ENCODE peak calls at places on chromosomes 1 and 21, in four cellular contexts. K, P, T and W are unnamed samples.

GRCh38 chr1:37795340-37796110 is 1.9 kb downstream of the MANEAL start:
- DNase-seq in K (peak; percentile 62), P (no peak), T (peak; percentile 73), W (no peak)

GRCh38 chr1:218460367-218460766 is 115.2 kb downstream of the TGFB2 start:
- DNase-seq in K (peak; percentile 62), P (peak; percentile 69), T (peak; percentile 31), W (no peak)

GRCh38 chr1:169466259-169467230 is 19.2 kb downstream of the SLC19A2 start:
- DNase-seq in K (peak; percentile 65), P (peak; percentile 75), T (no peak), W (peak; percentile 42)

GRCh38 chr1:68442822-68443556 is 6.8 kb downstream of the RPE65 start:
- DNase-seq in K (peak; percentile 87), P (peak; percentile 94), T (no peak), W (peak; percentile 80)

GRCh38 chr1:11680270-11681070 is 478 bp downstream of the MAD2L2 start:
- DNase-seq in K (no peak), P (peak; percentile 6), T (no peak), W (no peak)

GRCh38 chr1:8118031-8118451 is 91.9 kb upstream of the ERRFI1 start:
- DNase-seq in K (no peak), P (no peak), T (no peak), W (no peak)

GRCh38 chr1:187451238-187451637 is 622.5 kb downstream of the PLA2G4A start:
- DNase-seq in K (no peak), P (no peak), T (no peak), W (no peak)

GRCh38 chr1:244337839-244338238 is 113.9 kb downstream of the ADSS2 start:
- DNase-seq in K (no peak), P (no peak), T (no peak), W (no peak)

GRCh38 chr1:236532850-236533249 is 9.1 kb downstream of the LGALS8 start:
- DNase-seq in K (no peak), P (no peak), T (no peak), W (no peak)

GRCh38 chr21:37207441-37208009 is 59.6 kb downstream of the VPS26C start:
- DNase-seq in K (peak; percentile 77), P (peak; percentile 47), T (no peak), W (peak; percentile 53)

GRCh38 chr1:65459397-65459768 is 38.9 kb downstream of the LEPR start:
- DNase-seq in K (peak; percentile 59), P (peak; percentile 65), T (no peak), W (peak; percentile 31)

GRCh38 chr1:33094971-33095604 is 14.1 kb downstream of the AZIN2 start:
- DNase-seq in K (peak; percentile 69), P (peak; percentile 88), T (peak; percentile 62), W (no peak)

GRCh38 chr1:47978486-47978885 is 18.7 kb downstream of the TRABD2B start:
- DNase-seq in K (peak; percentile 29), P (no peak), T (no peak), W (no peak)

GRCh38 chr1:228490120-228491078 is 3.2 kb downstream of the RNF187 start:
- DNase-seq in K (peak; percentile 52), P (peak; percentile 18), T (no peak), W (no peak)

GRCh38 chr1:44587796-44588460 is 86.4 kb downstream of the TMEM53 start:
- DNase-seq in K (no peak), P (no peak), T (no peak), W (no peak)

GRCh38 chr1:70475023-70475422 is 64.0 kb downstream of the CTH start:
- DNase-seq in K (peak; percentile 54), P (no peak), T (no peak), W (no peak)

GRCh38 chr1:116850436-116850835 is 59.3 kb upstream of the PTGFRN start:
- DNase-seq in K (no peak), P (no peak), T (no peak), W (no peak)

GRCh38 chr1:112219267-112219666 is 176.7 kb upstream of the CTTNBP2NL start:
- DNase-seq in K (no peak), P (no peak), T (no peak), W (no peak)

GRCh38 chr1:228006034-228006792 is 585 bp upstream of the WNT3A start:
- DNase-seq in K (no peak), P (no peak), T (peak; percentile 5), W (no peak)

GRCh38 chr1:116164056-116164889 is 53.1 kb downstream of the MAB21L3 start:
- DNase-seq in K (peak; percentile 27), P (no peak), T (no peak), W (no peak)

GRCh38 chr1:167088746-167089417 is 1.3 kb downstream of the GPA33 start:
- DNase-seq in K (no peak), P (no peak), T (no peak), W (no peak)

GRCh38 chr21:46229133-46229922 is 754 bp upstream of the LSS start:
- DNase-seq in K (no peak), P (peak; percentile 37), T (peak; percentile 76), W (no peak)

GRCh38 chr1:221637641-221638041 is 104.2 kb downstream of the DUSP10 start:
- DNase-seq in K (peak; percentile 55), P (peak; percentile 17), T (no peak), W (no peak)

GRCh38 chr1:22328331-22329170 is 123.1 kb upstream of the ZBTB40 start:
- DNase-seq in K (no peak), P (no peak), T (peak; percentile 48), W (no peak)

GRCh38 chr1:172466795-172467407 is 23.0 kb upstream of the PIGC start:
- DNase-seq in K (peak; percentile 10), P (peak; percentile 98), T (no peak), W (no peak)

GRCh38 chr1:42529724-42530161 is 66.7 kb downstream of the CCDC30 start:
- DNase-seq in K (peak; percentile 91), P (peak; percentile 76), T (no peak), W (peak; percentile 36)

GRCh38 chr1:85311818-85312217 is 35.4 kb upstream of the BCL10 start:
- DNase-seq in K (no peak), P (no peak), T (no peak), W (no peak)

GRCh38 chr1:181791721-181792120 is 269.8 kb downstream of the ZNF648 start:
- DNase-seq in K (no peak), P (no peak), T (no peak), W (no peak)

GRCh38 chr1:7948950-7949349 is 8.3 kb upstream of the TNFRSF9 start:
- DNase-seq in K (peak; percentile 91), P (peak; percentile 81), T (no peak), W (no peak)

GRCh38 chr1:110615548-110616130 is 9.5 kb upstream of the KCNA2 start:
- DNase-seq in K (peak; percentile 70), P (peak; percentile 82), T (peak; percentile 55), W (peak; percentile 42)

GRCh38 chr21:44425895-44426662 is 29.2 kb upstream of the LRRC3 start:
- DNase-seq in K (no peak), P (no peak), T (no peak), W (no peak)

GRCh38 chr1:7761103-7761502 is 10.0 kb upstream of the VAMP3 start:
- DNase-seq in K (no peak), P (no peak), T (no peak), W (no peak)

GRCh38 chr1:156658496-156658895 is 16.6 kb downstream of the BCAN start:
- DNase-seq in K (no peak), P (no peak), T (no peak), W (no peak)
- H3K4me1 ChIP-seq in K (peaks cover 39% of the 10 kb centered on the region), P (peaks cover 52% of the 10 kb centered on the region), T (no peaks in the 10 kb centered on the region), W (peaks cover 41% of the 10 kb centered on the region)

GRCh38 chr1:29181413-29182225 is at the start of gene SRSF4:
- DNase-seq in K (peak; percentile 99), P (peak; percentile 98), T (peak; percentile 99), W (peak; percentile 98)

GRCh38 chr1:29180497-29181412 is 945 bp downstream of the SRSF4 start:
- DNase-seq in K (no peak), P (peak; percentile 33), T (no peak), W (peak; percentile 69)

GRCh38 chr1:29179641-29180184 is 2.0 kb downstream of the SRSF4 start:
- DNase-seq in K (peak; percentile 43), P (no peak), T (no peak), W (no peak)

GRCh38 chr1:29176567-29176966 is 5.1 kb downstream of the SRSF4 start:
- DNase-seq in K (peak; percentile 84), P (no peak), T (no peak), W (no peak)

DNA sequence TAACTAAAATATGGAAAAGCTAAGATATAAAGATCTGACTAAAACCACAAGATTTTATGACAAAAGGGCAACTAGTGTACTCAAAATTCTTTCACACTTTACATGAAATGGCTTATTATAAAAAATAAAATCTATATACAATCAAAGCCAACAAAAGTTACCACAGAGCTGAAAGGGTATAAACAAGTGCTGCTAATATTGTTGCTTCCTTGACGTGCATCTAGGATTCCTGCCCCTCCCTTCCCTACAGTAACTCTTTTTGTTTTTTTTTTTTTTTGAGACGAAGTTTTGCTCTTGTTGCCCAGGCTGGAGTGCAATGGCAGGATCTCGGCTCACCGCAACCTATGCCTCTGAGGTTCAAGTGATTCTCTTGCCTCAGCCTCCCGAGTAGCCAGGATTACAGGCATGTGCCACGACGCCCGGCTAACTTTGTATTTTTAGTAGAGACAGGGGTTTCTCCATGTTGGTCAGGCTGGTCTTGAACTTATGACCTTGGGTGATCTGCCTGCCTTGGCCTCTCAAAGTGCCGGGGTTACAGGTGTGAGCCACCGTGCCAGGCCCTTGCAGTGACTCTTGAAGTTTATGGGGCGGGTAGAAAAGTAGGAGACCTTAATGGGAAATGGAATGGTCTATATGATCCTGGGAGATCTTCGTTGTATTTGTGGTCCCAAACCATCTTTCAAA is 4.5 kb downstream of the SRSF4 start:
- DNase-seq in K (peak; percentile 35), P (no peak), T (no peak), W (no peak)
- H3K4me1 ChIP-seq in K (peaks cover 49% of the 10 kb centered on the region), P (peaks cover 12% of the 10 kb centered on the region), T (peaks cover 2% of the 10 kb centered on the region), W (peaks cover 13% of the 10 kb centered on the region)

GRCh38 chr1:3129133-3129490 is 60.1 kb downstream of the PRDM16 start:
- DNase-seq in K (no peak), P (no peak), T (no peak), W (no peak)
- H3K4me1 ChIP-seq in K (no peaks in the 10 kb centered on the region), P (peaks cover 6% of the 10 kb centered on the region), T (peaks cover 44% of the 10 kb centered on the region), W (no peaks in the 10 kb centered on the region)

GRCh38 chr1:2201062-2201461 is 6.5 kb upstream of the FAAP20 start:
- DNase-seq in K (no peak), P (no peak), T (peak; percentile 38), W (no peak)
- H3K4me1 ChIP-seq in K (peaks cover 7% of the 10 kb centered on the region), P (peaks cover 32% of the 10 kb centered on the region), T (peaks cover 14% of the 10 kb centered on the region), W (peaks cover 3% of the 10 kb centered on the region)

DNA sequence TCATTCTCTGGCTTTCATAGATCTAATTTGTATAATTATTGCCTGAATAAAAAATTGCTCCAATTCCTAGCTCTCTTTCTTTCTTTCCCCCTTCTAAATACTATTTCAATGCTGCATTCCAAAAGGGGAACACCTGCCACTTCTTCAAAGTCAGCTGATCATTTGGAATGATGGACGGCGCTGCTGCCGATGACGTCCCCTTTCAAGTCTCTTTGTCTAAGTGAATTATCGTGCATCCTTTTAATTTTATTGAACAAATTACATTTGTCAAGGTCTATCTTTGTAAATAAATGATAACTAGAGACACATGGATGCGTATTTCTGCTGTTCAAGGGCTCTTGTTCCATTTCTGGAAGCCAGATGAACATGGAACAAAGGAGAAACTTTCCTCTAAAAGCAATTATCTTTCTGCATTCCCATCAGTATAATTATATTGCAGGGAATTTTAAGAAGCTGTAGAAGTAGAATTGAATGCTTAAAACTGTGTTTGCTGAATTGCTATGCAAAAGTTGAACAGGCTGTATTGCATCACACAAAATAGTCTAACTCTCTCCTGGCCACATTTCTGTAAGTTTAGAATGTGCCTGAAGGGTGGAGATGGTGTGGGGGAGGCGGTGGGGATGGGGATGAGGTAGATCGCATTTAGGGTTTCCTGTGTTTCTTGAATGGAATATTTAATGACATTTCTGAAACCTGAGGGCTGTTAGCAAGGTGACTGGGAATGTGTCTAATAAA is 191.9 kb upstream of the LMO4 start:
- DNase-seq in K (no peak), P (no peak), T (no peak), W (no peak)
- H3K4me1 ChIP-seq in K (peaks cover 13% of the 10 kb centered on the region), P (no peaks in the 10 kb centered on the region), T (no peaks in the 10 kb centered on the region), W (no peaks in the 10 kb centered on the region)

GRCh38 chr1:93352376-93352775 is 6.7 kb downstream of the DR1 start:
- DNase-seq in K (no peak), P (no peak), T (no peak), W (no peak)
- H3K4me1 ChIP-seq in K (peaks cover 62% of the 10 kb centered on the region), P (peaks cover 6% of the 10 kb centered on the region), T (peaks cover 1% of the 10 kb centered on the region), W (no peaks in the 10 kb centered on the region)